ENCODE peak calls at places on chromosomes 3 and 15, in seven cellular contexts. R is PC-3, Z is GM12878, V is GM23248, K is mammary epithelial cell, W is fibroblast of lung, T is HCT116. F is an unnamed sample.

GRCh38 chr15:92714071-92714456 is 58.5 kb upstream of the FAM174B start:
- DNase-seq in V (peak; percentile 66), T (no peak), K (peak; percentile 61), W (peak; percentile 58), R (peak; percentile 51), Z (no peak), F (peak; percentile 47)

GRCh38 chr15:74835312-74835823 is 7.6 kb downstream of the ULK3 start:
- DNase-seq in W (peak; percentile 23), R (peak; percentile 88), V (peak; percentile 71), K (peak; percentile 70), Z (no peak), T (peak; percentile 69), F (no peak)

GRCh38 chr15:89749951-89750559 is 994 bp downstream of the MESP1 start:
- DNase-seq in K (no peak), R (peak; percentile 27), T (no peak), Z (no peak), W (no peak), V (no peak), F (no peak)

GRCh38 chr15:75921732-75922703 is 18.3 kb downstream of the FBXO22 start:
- DNase-seq in K (peak; percentile 78), Z (no peak), W (peak; percentile 60), T (peak; percentile 48), V (peak; percentile 73), R (peak; percentile 50), F (peak; percentile 51)

GRCh38 chr3:5162102-5162501 is 25.4 kb upstream of the EDEM1 start:
- DNase-seq in T (peak; percentile 55), W (peak; percentile 95), R (peak; percentile 49), Z (no peak), K (peak; percentile 51), V (peak; percentile 70), F (peak; percentile 93)

GRCh38 chr15:28129261-28129848 is 30.2 kb upstream of the OCA2 start:
- DNase-seq in V (no peak), Z (no peak), W (no peak), R (no peak), T (no peak), K (no peak), F (no peak)

GRCh38 chr3:139764936-139765335 is 87.2 kb upstream of the NMNAT3 start:
- DNase-seq in T (no peak), K (peak; percentile 76), W (peak; percentile 99), V (peak; percentile 70), Z (no peak), R (peak; percentile 8), F (peak; percentile 99)

GRCh38 chr3:76024640-76025039 is 239.3 kb upstream of the ZNF717 start:
- DNase-seq in T (no peak), V (peak; percentile 61), K (peak; percentile 29), Z (no peak), R (peak; percentile 63), W (peak; percentile 27), F (peak; percentile 16)

GRCh38 chr3:159828542-159828943 is 160.1 kb upstream of the IL12A start:
- DNase-seq in V (peak; percentile 80), K (peak; percentile 47), W (peak; percentile 51), R (peak; percentile 69), Z (no peak), T (peak; percentile 35), F (no peak)

GRCh38 chr3:159632847-159633246 is 355.8 kb upstream of the IL12A start:
- DNase-seq in W (no peak), R (peak; percentile 79), K (no peak), Z (no peak), T (no peak), V (no peak), F (no peak)

GRCh38 chr3:125591116-125591755 is 4.1 kb downstream of the OSBPL11 start:
- DNase-seq in R (no peak), W (no peak), K (no peak), T (no peak), V (peak; percentile 44), Z (no peak), F (no peak)

GRCh38 chr3:130934442-130935089 is 40.7 kb downstream of the ATP2C1 start:
- DNase-seq in R (no peak), W (peak; percentile 27), V (peak; percentile 22), Z (no peak), T (no peak), K (no peak), F (no peak)

GRCh38 chr3:4562595-4562994 is 69.4 kb downstream of the ITPR1 start:
- DNase-seq in T (no peak), R (no peak), K (no peak), V (no peak), Z (no peak), W (no peak), F (no peak)

GRCh38 chr3:126971891-126972351 is 11.0 kb upstream of the PLXNA1 start:
- DNase-seq in V (peak; percentile 77), Z (no peak), W (peak; percentile 67), K (no peak), R (no peak), T (no peak), F (peak; percentile 61)

GRCh38 chr3:126835472-126836219 is 131.6 kb downstream of the CHCHD6 start:
- DNase-seq in Z (no peak), K (peak; percentile 66), T (no peak), V (peak; percentile 85), W (peak; percentile 67), R (peak; percentile 46), F (peak; percentile 59)

GRCh38 chr15:65373163-65373651 is 4.6 kb downstream of the IGDCC3 start:
- DNase-seq in W (no peak), V (no peak), R (no peak), Z (no peak), T (no peak), K (no peak), F (no peak)

GRCh38 chr3:128053614-128054013 is 1.4 kb downstream of the SEC61A1 start:
- DNase-seq in R (no peak), T (no peak), Z (no peak), V (no peak), W (no peak), K (no peak), F (no peak)

GRCh38 chr3:23712656-23713559 is 92.8 kb upstream of the UBE2E1 start:
- DNase-seq in Z (no peak), K (peak; percentile 25), W (peak; percentile 93), V (peak; percentile 85), T (no peak), R (peak; percentile 82), F (peak; percentile 93)

GRCh38 chr3:73572371-73572770 is 52.4 kb downstream of the PDZRN3 start:
- DNase-seq in Z (no peak), W (peak; percentile 57), T (no peak), V (no peak), R (no peak), K (peak; percentile 35), F (peak; percentile 44)

GRCh38 chr15:46735115-46735514 is 982.2 kb upstream of the SEMA6D start:
- DNase-seq in Z (peak; percentile 13), R (no peak), K (no peak), V (no peak), W (no peak), T (no peak), F (no peak)

GRCh38 chr15:98863983-98864382 is 143.6 kb downstream of the PGPEP1L start:
- DNase-seq in T (no peak), K (no peak), R (no peak), W (no peak), V (no peak), Z (no peak), F (no peak)

GRCh38 chr3:150300847-150301517 is 107.1 kb upstream of the TSC22D2 start:
- DNase-seq in R (peak; percentile 77), W (peak; percentile 43), V (peak; percentile 56), Z (no peak), K (peak; percentile 28), T (no peak), F (no peak)

GRCh38 chr3:189735913-189736312 is 104.7 kb downstream of the TP63 start:
- DNase-seq in K (no peak), V (no peak), W (no peak), T (no peak), R (no peak), Z (no peak), F (no peak)

GRCh38 chr3:122758877-122759670 is 34.6 kb downstream of the HSPBAP1 start:
- DNase-seq in R (no peak), W (no peak), T (no peak), V (no peak), Z (no peak), K (peak; percentile 15), F (no peak)
- TF ChIP-seq EZH2 in R (no peak), W (no peak), T (no peak), V (no peak), Z (no peak), K (no peak), F (no peak)

GRCh38 chr3:19110335-19110734 is 38.0 kb upstream of the KCNH8 start:
- DNase-seq in T (no peak), V (no peak), W (no peak), K (no peak), R (no peak), Z (no peak), F (no peak)
- TF ChIP-seq EZH2 in T (no peak), V (no peak), W (no peak), K (no peak), R (no peak), Z (no peak), F (no peak)

DNA sequence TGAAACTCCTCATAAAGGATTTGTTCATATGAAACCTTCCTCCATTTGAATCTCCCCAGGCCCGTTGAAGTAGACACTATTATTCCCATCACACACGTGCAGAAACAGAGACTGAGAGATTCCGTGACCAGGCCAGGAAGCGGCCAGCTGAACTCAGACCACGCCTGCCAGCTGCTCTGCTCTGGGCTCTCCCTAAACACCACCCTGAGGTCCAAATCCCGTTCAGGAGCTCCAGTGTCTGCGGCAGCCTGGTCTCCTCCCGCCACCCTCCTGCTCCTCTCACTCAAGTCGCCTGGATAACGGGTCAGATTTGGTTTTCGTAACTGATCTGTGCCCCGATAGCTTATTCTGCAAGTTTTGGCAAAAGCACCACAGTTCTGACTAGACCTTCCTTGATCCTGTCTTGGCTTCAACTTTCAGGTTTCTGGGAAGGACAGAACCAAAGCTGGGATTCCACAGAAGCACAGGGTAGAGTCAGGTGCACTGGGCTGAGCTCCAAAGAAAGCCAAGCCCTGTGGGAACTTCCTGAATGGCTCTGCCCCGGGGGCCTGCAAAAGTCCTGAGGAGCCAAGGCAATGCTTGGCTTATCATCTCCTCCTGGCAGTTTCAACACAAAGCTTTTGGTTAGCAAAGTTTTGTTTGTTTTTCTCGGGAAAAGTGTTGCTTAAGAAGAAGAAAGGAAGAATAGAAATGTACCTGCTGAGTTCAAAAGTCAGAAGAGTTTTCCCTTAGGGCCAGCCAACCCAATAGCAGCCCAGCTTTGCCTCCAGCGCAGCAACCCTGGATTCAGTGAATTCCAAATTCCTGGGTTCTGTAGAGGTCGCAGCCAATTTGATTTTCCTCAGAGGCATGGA is 53.8 kb upstream of the SNRPA1 start:
- DNase-seq in Z (no peak), W (no peak), K (peak; percentile 80), R (peak; percentile 61), T (no peak), V (no peak), F (no peak)
- TF ChIP-seq EZH2 in Z (no peak), W (no peak), K (no peak), R (no peak), T (no peak), V (no peak), F (no peak)

DNA sequence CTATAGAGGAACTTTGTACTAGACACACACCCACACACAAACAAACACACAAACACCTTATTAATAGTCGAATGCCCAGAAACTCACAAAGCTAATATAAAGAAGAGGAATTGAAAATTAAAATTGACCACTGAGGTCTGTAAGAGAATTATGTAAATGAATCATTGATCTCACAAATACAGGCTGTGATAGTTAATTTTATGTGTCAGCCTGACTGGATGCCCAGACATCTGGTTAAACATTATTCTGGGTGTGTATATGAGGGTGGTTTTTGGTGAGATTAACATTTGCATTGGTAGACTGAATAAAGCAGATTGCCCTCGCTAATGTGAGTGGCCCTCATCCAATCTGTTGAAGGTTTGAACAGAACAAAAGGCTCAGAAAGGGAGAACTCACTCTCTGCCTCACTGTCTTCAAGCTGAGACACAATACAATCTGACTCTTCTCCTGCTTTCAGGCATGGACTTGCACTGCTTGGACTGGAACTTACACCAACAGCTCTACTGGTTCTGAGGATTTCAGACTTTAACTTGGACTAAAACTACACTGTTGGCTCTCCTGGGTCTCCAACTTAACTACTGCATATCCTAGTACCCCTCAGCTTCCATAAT is 199.4 kb upstream of the TTC14 start:
- DNase-seq in W (no peak), R (no peak), Z (no peak), V (no peak), T (no peak), K (peak; percentile 68), F (no peak)
- TF ChIP-seq EZH2 in W (no peak), R (no peak), Z (no peak), V (no peak), T (no peak), K (no peak), F (no peak)

F was measured in astrocyte.